ENCODE peak calls at places on chromosomes 1 and 21, in eight cellular contexts. C is left ventricle myocardium inferior, J is tibial artery, A is right lobe of liver, U is heart right ventricle, N is esophagus muscularis mucosa, F is colonic mucosa, M is left lung. B is an unnamed sample. For H3K9me3 and H3K27me3, the result is how much of the 10 kb centered on the place peaks cover.

GRCh38 chr1:107883562-107883961 is 81.4 kb downstream of the VAV3 start:
- DNase-seq in C (no peak), J (peak), A (no peak), U (no peak), N (no peak), F (no peak), M (peak), B (no peak)

GRCh38 chr1:231966983-231967382 is 340.4 kb downstream of the DISC1 start:
- DNase-seq in C (no peak), J (no peak), A (no peak), U (no peak), N (no peak), F (no peak), M (no peak), B (no peak)

GRCh38 chr1:206803221-206803730 is 31.0 kb upstream of the IL10 start:
- DNase-seq in C (no peak), J (no peak), A (no peak), U (no peak), N (no peak), F (peak), M (no peak), B (peak)

GRCh38 chr1:169568497-169568896 is 17.8 kb downstream of the F5 start:
- DNase-seq in C (no peak), J (no peak), A (no peak), U (no peak), N (no peak), F (no peak), M (no peak), B (no peak)

GRCh38 chr1:54996359-54996868 is 2.3 kb upstream of the BSND start:
- DNase-seq in C (peak), J (peak), A (peak), U (peak), N (no peak), F (peak), M (peak), B (peak)

GRCh38 chr1:32247452-32247851 is 430 bp downstream of the FAM167B start:
- DNase-seq in C (peak), J (no peak), A (peak), U (peak), N (no peak), F (no peak), M (no peak), B (no peak)

GRCh38 chr1:22749919-22750670 is 39.5 kb downstream of the EPHB2 start:
- DNase-seq in C (no peak), J (peak), A (no peak), U (no peak), N (peak), F (peak), M (no peak), B (peak)

GRCh38 chr1:27544818-27545612 is 55.0 kb upstream of the WASF2 start:
- DNase-seq in C (peak), J (peak), A (no peak), U (peak), N (no peak), F (no peak), M (peak), B (no peak)

GRCh38 chr1:43978551-43979260 is at the start of gene B4GALT2:
- DNase-seq in C (peak), J (no peak), A (peak), U (peak), N (no peak), F (peak), M (peak), B (peak)

GRCh38 chr21:27643326-27643725 is 676.4 kb upstream of the ADAMTS5 start:
- DNase-seq in C (no peak), J (no peak), A (no peak), U (no peak), N (no peak), F (no peak), M (no peak), B (no peak)

GRCh38 chr1:53061859-53062714 is at the start of gene PODN:
- DNase-seq in C (peak), J (peak), A (no peak), U (peak), N (peak), F (no peak), M (peak), B (no peak)

GRCh38 chr1:15915991-15916390 is 59.9 kb downstream of the ZBTB17 start:
- DNase-seq in C (no peak), J (no peak), A (no peak), U (no peak), N (no peak), F (no peak), M (no peak), B (no peak)

GRCh38 chr1:12177999-12178441 is 11.2 kb downstream of the TNFRSF1B start:
- DNase-seq in C (peak), J (peak), A (peak), U (peak), N (no peak), F (peak), M (peak), B (peak)

GRCh38 chr1:235343726-235344125 is 15.4 kb downstream of the GGPS1 start:
- DNase-seq in C (no peak), J (no peak), A (no peak), U (no peak), N (no peak), F (no peak), M (no peak), B (no peak)

GRCh38 chr21:46569071-46569470 is 35.8 kb downstream of the S100B start:
- DNase-seq in C (no peak), J (no peak), A (no peak), U (no peak), N (no peak), F (no peak), M (no peak), B (no peak)

GRCh38 chr1:172473302-172473701 is 29.4 kb upstream of the PIGC start:
- DNase-seq in C (no peak), J (no peak), A (no peak), U (no peak), N (no peak), F (no peak), M (no peak), B (no peak)

GRCh38 chr1:23098463-23099170 is 70.0 kb downstream of the LUZP1 start:
- DNase-seq in C (peak), J (peak), A (no peak), U (no peak), N (no peak), F (peak), M (no peak), B (peak)

GRCh38 chr21:43917515-43918384 is 52.7 kb downstream of the AGPAT3 start:
- DNase-seq in C (no peak), J (no peak), A (peak), U (no peak), N (no peak), F (no peak), M (peak), B (no peak)

GRCh38 chr1:155697046-155697445 is 8.2 kb downstream of the DAP3 start:
- DNase-seq in C (no peak), J (no peak), A (no peak), U (no peak), N (no peak), F (no peak), M (no peak), B (no peak)

GRCh38 chr1:155695107-155695506 is 6.2 kb downstream of the DAP3 start:
- DNase-seq in C (no peak), J (no peak), A (no peak), U (no peak), N (no peak), F (no peak), M (no peak), B (peak)

GRCh38 chr1:155696524-155696923 is 7.6 kb downstream of the DAP3 start:
- DNase-seq in C (no peak), J (no peak), A (no peak), U (no peak), N (no peak), F (no peak), M (no peak), B (no peak)

GRCh38 chr1:155695608-155696007 is 6.7 kb downstream of the DAP3 start:
- DNase-seq in C (no peak), J (no peak), A (no peak), U (no peak), N (no peak), F (no peak), M (no peak), B (no peak)

DNA sequence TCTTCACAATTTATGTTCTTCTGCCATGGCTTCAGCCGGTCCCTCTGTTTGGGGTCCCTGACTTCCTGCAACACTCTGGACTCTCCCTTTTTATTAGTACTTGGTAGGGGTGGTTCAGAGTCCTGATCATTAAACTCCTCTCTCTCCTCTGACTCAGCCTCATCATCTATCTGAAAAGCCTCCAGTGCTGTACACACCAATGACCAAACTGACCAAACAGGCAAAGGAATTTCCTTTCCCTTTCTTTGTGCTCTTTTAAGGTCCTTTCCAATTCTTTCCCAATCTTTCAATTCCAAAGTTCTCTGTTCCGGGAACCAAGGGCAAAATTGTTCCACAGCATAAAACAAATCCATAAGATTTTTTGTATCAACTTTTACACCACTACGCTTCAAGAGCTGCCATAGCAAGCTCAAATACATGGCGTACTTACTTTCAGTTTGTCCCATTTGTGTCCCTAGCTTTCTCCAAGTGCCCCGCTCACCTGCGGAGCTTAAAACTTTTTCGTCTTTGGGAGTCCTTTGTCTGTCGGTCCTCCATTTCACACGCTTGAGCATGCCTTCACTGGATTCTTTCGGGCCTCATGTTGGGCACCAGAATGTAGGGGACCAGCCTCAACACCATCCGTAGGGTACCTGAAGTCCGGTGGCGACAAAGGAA is 9.6 kb downstream of the DAP3 start:
- DNase-seq in C (no peak), J (no peak), A (no peak), U (no peak), N (no peak), F (no peak), M (no peak), B (no peak)
- H3K9me3 ChIP-seq in C (under half), J (under half), A (under half), U (under half), N (under half), F (under half), M (under half), B (under half)

GRCh38 chr1:183443466-183443865 is 25.3 kb upstream of the NMNAT2 start:
- DNase-seq in C (no peak), J (no peak), A (no peak), U (no peak), N (no peak), F (no peak), M (no peak), B (no peak)

GRCh38 chr1:183438060-183438459 is 19.9 kb upstream of the NMNAT2 start:
- DNase-seq in C (no peak), J (no peak), A (no peak), U (no peak), N (no peak), F (no peak), M (no peak), B (no peak)

GRCh38 chr1:183444243-183444642 is 26.1 kb upstream of the NMNAT2 start:
- DNase-seq in C (no peak), J (no peak), A (no peak), U (no peak), N (no peak), F (no peak), M (no peak), B (no peak)

DNA sequence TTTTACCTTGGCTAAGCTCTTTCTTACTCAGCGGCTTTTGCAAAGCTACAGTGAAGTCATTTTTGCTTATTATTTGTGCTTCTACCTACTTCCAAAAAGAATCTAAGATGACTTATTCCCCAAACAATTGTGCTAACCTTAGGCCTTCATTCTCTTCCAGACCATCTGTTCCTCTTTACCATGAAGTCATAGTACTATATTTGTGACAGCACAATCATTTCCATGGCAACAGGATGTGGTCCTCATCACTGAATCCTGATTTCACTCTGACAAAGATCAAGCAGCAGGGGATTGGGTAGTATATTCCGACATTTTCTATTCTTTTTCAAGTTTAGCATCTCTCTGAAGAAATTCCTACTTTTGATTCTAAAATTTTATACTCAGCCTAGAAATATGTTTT is 24.8 kb upstream of the NMNAT2 start:
- DNase-seq in C (no peak), J (no peak), A (no peak), U (no peak), N (no peak), F (no peak), M (no peak), B (no peak)
- H3K27ac ChIP-seq in C (no peak), J (no peak), A (no peak), U (no peak), N (no peak), F (no peak), M (no peak), B (no peak)

GRCh38 chr1:110618668-110619067 is 12.5 kb upstream of the KCNA2 start:
- DNase-seq in C (no peak), J (no peak), A (no peak), U (no peak), N (no peak), F (no peak), M (no peak), B (no peak)
- H3K27me3 ChIP-seq in C (half or more), J (under half), A (under half), U (under half), N (under half), F (under half), M (under half), B (under half)

GRCh38 chr1:227572752-227573151 is 9.4 kb downstream of the ZNF678 start:
- DNase-seq in C (no peak), J (no peak), A (no peak), U (peak), N (no peak), F (no peak), M (no peak), B (peak)
- H3K9me3 ChIP-seq in C (under half), J (under half), A (under half), U (under half), N (under half), F (under half), M (under half), B (under half)

DNA sequence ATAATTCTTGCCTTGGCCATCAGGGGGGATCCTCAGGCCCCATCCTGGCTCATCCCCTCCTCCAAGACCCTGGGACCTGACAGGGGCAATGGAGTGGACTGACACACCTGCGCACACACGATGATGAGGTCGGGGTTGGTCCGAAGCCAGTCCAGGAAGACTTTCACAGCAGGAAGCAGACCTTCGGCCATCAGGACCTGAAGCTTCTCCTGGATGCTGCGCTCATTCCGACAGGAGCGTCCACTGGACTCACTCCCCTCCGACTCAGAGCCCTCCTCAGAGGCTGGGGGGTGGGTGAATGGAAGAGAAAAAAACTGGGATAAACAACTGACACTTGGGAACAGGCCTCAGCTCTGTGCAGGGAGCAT is 15.4 kb upstream of the PAQR6 start:
- DNase-seq in C (no peak), J (no peak), A (no peak), U (no peak), N (no peak), F (no peak), M (no peak), B (no peak)
- H3K27ac ChIP-seq in C (no peak), J (no peak), A (no peak), U (no peak), N (no peak), F (no peak), M (no peak), B (no peak)

GRCh38 chr1:5419501-5419900 is 572.7 kb downstream of the NPHP4 start:
- DNase-seq in C (no peak), J (no peak), A (no peak), U (no peak), N (no peak), F (no peak), M (no peak), B (no peak)
- H3K27me3 ChIP-seq in C (half or more), J (under half), A (under half), U (under half), N (under half), F (under half), M (under half), B (under half)

DNA sequence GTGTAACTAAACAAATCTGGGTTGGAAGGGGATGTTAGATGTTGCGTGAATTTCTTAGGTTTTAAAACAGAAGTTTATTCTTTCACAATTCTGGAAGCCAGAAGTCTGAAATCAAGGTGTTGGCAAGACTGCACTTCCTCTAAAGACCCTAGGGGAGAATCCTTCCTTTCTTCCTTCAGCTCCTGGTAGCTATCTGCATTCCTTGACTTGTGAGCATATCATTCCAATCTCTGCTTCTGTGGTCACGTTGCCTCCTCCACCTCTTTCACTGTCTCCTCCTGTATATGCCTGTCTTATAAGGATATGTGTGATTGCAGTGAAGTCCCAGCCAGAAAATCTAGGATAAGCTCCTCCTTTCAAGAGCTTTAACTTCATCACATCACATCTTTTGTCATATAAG is 7.7 kb downstream of the CHRM3 start:
- DNase-seq in C (no peak), J (no peak), A (no peak), U (no peak), N (no peak), F (no peak), M (no peak), B (no peak)
- H3K9me3 ChIP-seq in C (under half), J (under half), A (under half), U (under half), N (under half), F (under half), M (under half), B (under half)

DNA sequence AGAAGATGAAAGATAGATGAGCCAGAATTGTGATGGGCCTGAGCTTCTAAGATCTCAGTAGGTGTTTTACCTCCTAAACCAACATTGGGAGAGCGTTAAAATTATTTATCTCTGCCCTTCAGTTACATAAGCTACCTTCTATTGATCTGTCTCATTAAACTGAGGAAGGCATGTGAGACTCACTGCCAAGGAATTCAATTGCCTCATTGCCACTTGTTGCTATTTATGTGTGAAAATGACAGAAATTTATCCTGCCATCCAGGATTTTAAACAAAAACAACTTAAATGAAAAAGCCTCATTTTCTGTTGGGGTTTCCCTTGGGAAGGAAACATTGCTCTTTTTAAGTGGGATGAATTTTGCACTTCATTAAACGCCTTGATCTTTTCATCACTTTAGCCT is 78.7 kb upstream of the RUNX1 start:
- DNase-seq in C (no peak), J (no peak), A (no peak), U (no peak), N (no peak), F (no peak), M (no peak), B (no peak)
- H3K27ac ChIP-seq in C (no peak), J (no peak), A (no peak), U (no peak), N (no peak), F (no peak), M (no peak), B (no peak)